ENCODE peak calls at places on chromosome 17, in four cellular contexts. K is lower lobe of right lung, R is endodermal cell, I is IMR-90. A is an unnamed sample.

GRCh38 chr17:76075364-76076099 is 951 bp downstream of the GALR2 start:
- DNase-seq in K (no peak), R (peak), I (no peak), A (no peak)

GRCh38 chr17:40307691-40308289 is 1.2 kb upstream of the RARA start:
- DNase-seq in K (peak), R (no peak), I (no peak), A (no peak)

GRCh38 chr17:81179861-81180260 is 13.8 kb upstream of the AATK start:
- DNase-seq in K (no peak), R (no peak), I (no peak), A (no peak)

GRCh38 chr17:21218831-21219380 is 4.9 kb upstream of the TMEM11 start:
- DNase-seq in K (no peak), R (no peak), I (no peak), A (no peak)

GRCh38 chr17:80738987-80739730 is 194.5 kb downstream of the RPTOR start:
- DNase-seq in K (no peak), R (no peak), I (no peak), A (no peak)

GRCh38 chr17:64707077-64707591 is 45.0 kb upstream of the SMURF2 start:
- DNase-seq in K (peak), R (peak), I (peak), A (peak)

GRCh38 chr17:81561494-81561885 is 9.3 kb upstream of the FAAP100 start:
- DNase-seq in K (no peak), R (no peak), I (peak), A (peak)

GRCh38 chr17:78230252-78230962 is 1.0 kb upstream of the TMEM235 start:
- DNase-seq in K (no peak), R (no peak), I (no peak), A (no peak)

GRCh38 chr17:6969323-6969726 is 26.5 kb upstream of the ALOX12 start:
- DNase-seq in K (no peak), R (no peak), I (no peak), A (no peak)

GRCh38 chr17:45971698-45972141 is 27.3 kb upstream of the STH start:
- DNase-seq in K (no peak), R (peak), I (no peak), A (no peak)

GRCh38 chr17:29376667-29377268 is 13.4 kb upstream of the TAOK1 start:
- DNase-seq in K (no peak), R (peak), I (peak), A (peak)

GRCh38 chr17:42305543-42306384 is 17.5 kb downstream of the STAT5A start:
- DNase-seq in K (no peak), R (no peak), I (no peak), A (no peak)

GRCh38 chr17:12634789-12635414 is 30.8 kb upstream of the MYOCD start:
- DNase-seq in K (no peak), R (peak), I (no peak), A (no peak)

GRCh38 chr17:78379134-78379497 is 667 bp downstream of the PGS1 start:
- DNase-seq in K (no peak), R (no peak), I (peak), A (peak)

GRCh38 chr17:33674685-33675084 is 381.6 kb upstream of the ASIC2 start:
- DNase-seq in K (peak), R (peak), I (peak), A (peak)

GRCh38 chr17:80219777-80220708 is at the start of the genes SGSH and SLC26A11:
- DNase-seq in K (peak), R (peak), I (peak), A (peak)

GRCh38 chr17:65588194-65588808 is 26.9 kb upstream of the AXIN2 start:
- DNase-seq in K (peak), R (peak), I (no peak), A (no peak)

GRCh38 chr17:48547839-48548686 is 3.2 kb upstream of the HOXB2 start:
- DNase-seq in K (no peak), R (no peak), I (peak), A (no peak)

GRCh38 chr17:29089601-29090044 is 46.7 kb downstream of the PIPOX start:
- DNase-seq in K (no peak), R (no peak), I (no peak), A (no peak)

GRCh38 chr17:66580178-66580577 is 254.7 kb upstream of the CACNG5 start:
- DNase-seq in K (peak), R (peak), I (peak), A (peak)

GRCh38 chr17:32192379-32192778 is 50.1 kb downstream of the RHOT1 start:
- DNase-seq in K (no peak), R (no peak), I (peak), A (peak)

GRCh38 chr17:81176656-81177055 is 10.6 kb upstream of the AATK start:
- DNase-seq in K (no peak), R (no peak), I (peak), A (no peak)

GRCh38 chr17:60562421-60562820 is 36.4 kb upstream of the APPBP2 start:
- DNase-seq in K (no peak), R (no peak), I (no peak), A (no peak)

GRCh38 chr17:76726231-76726765 is at the start of gene JMJD6:
- DNase-seq in K (peak), R (peak), I (peak), A (peak)

GRCh38 chr17:40726919-40727318 is 23.4 kb upstream of the KRT24 start:
- DNase-seq in K (no peak), R (no peak), I (peak), A (no peak)

GRCh38 chr17:42313773-42314566 is 25.7 kb downstream of the STAT5A start:
- DNase-seq in K (no peak), R (no peak), I (no peak), A (no peak)

GRCh38 chr17:16287563-16288027 is 65.7 kb downstream of the CENPV start:
- DNase-seq in K (no peak), R (no peak), I (peak), A (peak)

GRCh38 chr17:61656721-61657217 is 65.8 kb upstream of the NACA2 start:
- DNase-seq in K (no peak), R (no peak), I (peak), A (no peak)

GRCh38 chr17:9371019-9371418 is 204.6 kb downstream of the STX8 start:
- DNase-seq in K (no peak), R (no peak), I (peak), A (peak)

GRCh38 chr17:80937501-80938356 is 53.9 kb upstream of the CHMP6 start:
- DNase-seq in K (no peak), R (no peak), I (no peak), A (no peak)

GRCh38 chr17:1997146-1997586 is 28.0 kb downstream of the RTN4RL1 start:
- DNase-seq in K (no peak), R (no peak), I (no peak), A (no peak)

GRCh38 chr17:412211-413015 is 59.8 kb upstream of the RPH3AL start:
- DNase-seq in K (no peak), R (peak), I (peak), A (peak)

GRCh38 chr17:20189322-20189721 is 180.2 kb downstream of the SPECC1 start:
- DNase-seq in K (no peak), R (peak), I (peak), A (peak)

GRCh38 chr17:15380447-15380846 is 39.0 kb upstream of the TEKT3 start:
- DNase-seq in K (no peak), R (peak), I (no peak), A (no peak)

GRCh38 chr17:65359016-65359415 is 202.4 kb downstream of the AXIN2 start:
- DNase-seq in K (no peak), R (no peak), I (peak), A (peak)

GRCh38 chr17:64406321-64407200 is 15.9 kb upstream of the PECAM1 start:
- DNase-seq in K (no peak), R (peak), I (no peak), A (no peak)

DNA sequence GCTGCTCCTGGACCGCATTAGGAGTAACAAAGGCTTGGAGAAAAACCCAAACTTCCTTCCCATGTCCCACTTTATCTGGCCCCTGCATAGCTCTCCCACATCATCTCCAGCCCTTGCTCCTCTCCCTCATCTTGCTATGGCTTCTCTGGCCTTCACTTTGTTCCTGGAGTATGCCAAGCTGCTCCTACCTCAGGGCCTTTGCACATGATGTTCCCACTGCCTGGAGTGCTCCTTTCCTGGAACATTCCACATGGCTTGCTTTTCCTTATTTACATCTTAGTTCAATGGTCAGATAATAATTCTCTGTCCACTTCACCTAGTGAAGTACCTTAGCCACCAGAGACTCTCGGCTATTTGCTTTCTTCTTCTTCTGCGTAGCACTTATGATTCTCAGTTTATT is 4.3 kb upstream of the KSR1 start:
- DNase-seq in K (no peak), R (no peak), I (no peak), A (no peak)
- H3K27ac ChIP-seq in K (no peak), R (no peak), I (no peak), A (no peak)

DNA sequence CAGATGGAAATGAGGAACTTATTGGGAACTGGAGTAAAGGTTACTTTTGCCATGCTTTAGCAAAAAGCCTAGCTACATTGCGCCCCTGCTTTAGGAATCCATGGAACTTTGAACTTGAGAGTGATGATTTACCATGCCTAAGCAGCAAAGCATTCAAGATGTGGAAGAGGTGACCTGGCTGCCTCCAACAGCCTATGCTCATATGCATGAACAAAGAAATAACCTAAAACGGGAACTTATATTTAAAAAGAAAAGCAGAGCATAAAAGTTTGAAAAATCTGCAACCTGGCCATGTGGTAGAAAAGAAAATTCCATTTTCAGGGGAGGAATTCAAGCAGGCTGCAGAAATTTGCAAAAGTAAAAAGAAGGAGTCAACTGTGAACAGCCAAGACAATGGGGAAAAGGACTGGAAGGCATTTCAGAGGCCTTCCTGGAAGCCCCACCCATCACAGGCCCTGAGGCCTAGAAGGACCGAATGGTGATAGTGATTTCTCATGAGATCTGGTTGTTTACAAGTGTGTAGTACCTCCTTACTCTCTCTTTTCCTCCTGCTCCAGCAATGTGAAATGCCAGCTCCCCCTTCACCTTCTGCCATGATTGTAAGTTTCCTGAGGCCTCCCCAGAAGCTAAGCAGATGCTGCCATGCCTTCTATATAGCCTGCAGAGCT is 48.7 kb downstream of the MRPS23 start:
- DNase-seq in K (no peak), R (peak), I (no peak), A (no peak)
- H3K4me3 ChIP-seq in K (no peak), R (no peak), I (no peak), A (no peak)

GRCh38 chr17:5533486-5534315 is 47.3 kb downstream of the MIS12 start:
- DNase-seq in K (no peak), R (no peak), I (no peak), A (peak)
- H3K27ac ChIP-seq in K (no peak), R (no peak), I (no peak), A (no peak)

GRCh38 chr17:8153550-8153956 is 1.3 kb upstream of the PER1 start:
- DNase-seq in K (peak), R (peak), I (peak), A (peak)

GRCh38 chr17:8152981-8153549 is 861 bp upstream of the PER1 start:
- DNase-seq in K (peak), R (peak), I (no peak), A (no peak)

GRCh38 chr17:8154608-8155152 is 2.5 kb upstream of the PER1 start:
- DNase-seq in K (no peak), R (no peak), I (no peak), A (no peak)

GRCh38 chr17:8155341-8156173 is 3.4 kb upstream of the PER1 start:
- DNase-seq in K (peak), R (no peak), I (no peak), A (no peak)

GRCh38 chr17:8153957-8154607 is 1.9 kb upstream of the PER1 start:
- DNase-seq in K (peak), R (peak), I (peak), A (peak)
- H3K4me3 ChIP-seq in K (peak), R (peak), I (no peak), A (peak)

GRCh38 chr17:72075995-72076677 is 44.7 kb upstream of the SOX9 start:
- DNase-seq in K (no peak), R (peak), I (no peak), A (no peak)
- H3K27ac ChIP-seq in K (no peak), R (no peak), I (no peak), A (no peak)